ENCODE peak calls at places on chromosomes 3 and 15, in five cellular contexts. F, O, P, S and Y are unnamed samples.

GRCh38 chr3:161413127-161413854 is 42.0 kb upstream of the SPTSSB start:
- DNase-seq in F (no peak), O (no peak), P (no peak), S (no peak), Y (no peak)

GRCh38 chr15:96358795-96359190 is 28.3 kb downstream of the NR2F2 start:
- DNase-seq in F (no peak), O (peak; percentile 17), P (no peak), S (no peak), Y (no peak)

GRCh38 chr3:61894988-61895935 is 333.9 kb downstream of the PTPRG start:
- DNase-seq in F (peak; percentile 25), O (peak; percentile 64), P (peak; percentile 12), S (no peak), Y (peak; percentile 66)

GRCh38 chr15:58190419-58190818 is 52.2 kb downstream of the AQP9 start:
- DNase-seq in F (no peak), O (no peak), P (no peak), S (no peak), Y (no peak)

GRCh38 chr3:124075758-124076157 is 83.8 kb upstream of the ROPN1 start:
- DNase-seq in F (no peak), O (no peak), P (no peak), S (no peak), Y (no peak)

GRCh38 chr15:52227456-52227855 is 36.3 kb upstream of the GNB5 start:
- DNase-seq in F (peak; percentile 93), O (peak; percentile 72), P (peak; percentile 57), S (peak; percentile 88), Y (peak; percentile 92)

GRCh38 chr3:104582092-104582491 is 784.6 kb upstream of the ALCAM start:
- DNase-seq in F (no peak), O (no peak), P (no peak), S (no peak), Y (no peak)

GRCh38 chr15:77599899-77600298 is 32.8 kb downstream of the LINGO1 start:
- DNase-seq in F (peak; percentile 49), O (peak; percentile 68), P (peak; percentile 20), S (no peak), Y (peak; percentile 75)

GRCh38 chr15:27864076-27864475 is 235.0 kb downstream of the OCA2 start:
- DNase-seq in F (no peak), O (no peak), P (no peak), S (no peak), Y (no peak)

GRCh38 chr3:114809668-114810413 is 337.2 kb downstream of the ZBTB20 start:
- DNase-seq in F (no peak), O (no peak), P (peak; percentile 8), S (no peak), Y (no peak)

GRCh38 chr3:39196671-39197446 is 4.5 kb upstream of the XIRP1 start:
- DNase-seq in F (no peak), O (no peak), P (no peak), S (no peak), Y (no peak)

GRCh38 chr15:90497912-90498311 is 31.8 kb upstream of the CRTC3 start:
- DNase-seq in F (no peak), O (no peak), P (no peak), S (no peak), Y (peak; percentile 19)

GRCh38 chr3:17639257-17639656 is 103.2 kb downstream of the TBC1D5 start:
- DNase-seq in F (no peak), O (no peak), P (no peak), S (no peak), Y (no peak)

GRCh38 chr3:190877925-190878324 is 15.4 kb upstream of the GMNC start:
- DNase-seq in F (no peak), O (peak; percentile 41), P (no peak), S (no peak), Y (peak; percentile 41)

GRCh38 chr3:106257172-106257571 is 388.4 kb upstream of the CBLB start:
- DNase-seq in F (no peak), O (no peak), P (no peak), S (no peak), Y (no peak)

GRCh38 chr3:38247366-38248035 is 18.1 kb upstream of the SLC22A13 start:
- DNase-seq in F (peak; percentile 46), O (no peak), P (peak; percentile 6), S (peak; percentile 64), Y (no peak)

GRCh38 chr15:37142371-37142770 is 42.0 kb upstream of the MEIS2 start:
- DNase-seq in F (no peak), O (no peak), P (no peak), S (no peak), Y (no peak)

GRCh38 chr3:57917611-57918010 is 90.6 kb upstream of the FLNB start:
- DNase-seq in F (no peak), O (no peak), P (no peak), S (no peak), Y (no peak)

GRCh38 chr15:58427987-58428386 is 3.8 kb upstream of the LIPC start:
- DNase-seq in F (no peak), O (no peak), P (no peak), S (no peak), Y (no peak)

GRCh38 chr15:58556541-58556940 is 124.8 kb downstream of the LIPC start:
- DNase-seq in F (no peak), O (no peak), P (no peak), S (no peak), Y (no peak)

GRCh38 chr15:38512901-38513300 is 51.7 kb downstream of the RASGRP1 start:
- DNase-seq in F (no peak), O (no peak), P (no peak), S (no peak), Y (no peak)

DNA sequence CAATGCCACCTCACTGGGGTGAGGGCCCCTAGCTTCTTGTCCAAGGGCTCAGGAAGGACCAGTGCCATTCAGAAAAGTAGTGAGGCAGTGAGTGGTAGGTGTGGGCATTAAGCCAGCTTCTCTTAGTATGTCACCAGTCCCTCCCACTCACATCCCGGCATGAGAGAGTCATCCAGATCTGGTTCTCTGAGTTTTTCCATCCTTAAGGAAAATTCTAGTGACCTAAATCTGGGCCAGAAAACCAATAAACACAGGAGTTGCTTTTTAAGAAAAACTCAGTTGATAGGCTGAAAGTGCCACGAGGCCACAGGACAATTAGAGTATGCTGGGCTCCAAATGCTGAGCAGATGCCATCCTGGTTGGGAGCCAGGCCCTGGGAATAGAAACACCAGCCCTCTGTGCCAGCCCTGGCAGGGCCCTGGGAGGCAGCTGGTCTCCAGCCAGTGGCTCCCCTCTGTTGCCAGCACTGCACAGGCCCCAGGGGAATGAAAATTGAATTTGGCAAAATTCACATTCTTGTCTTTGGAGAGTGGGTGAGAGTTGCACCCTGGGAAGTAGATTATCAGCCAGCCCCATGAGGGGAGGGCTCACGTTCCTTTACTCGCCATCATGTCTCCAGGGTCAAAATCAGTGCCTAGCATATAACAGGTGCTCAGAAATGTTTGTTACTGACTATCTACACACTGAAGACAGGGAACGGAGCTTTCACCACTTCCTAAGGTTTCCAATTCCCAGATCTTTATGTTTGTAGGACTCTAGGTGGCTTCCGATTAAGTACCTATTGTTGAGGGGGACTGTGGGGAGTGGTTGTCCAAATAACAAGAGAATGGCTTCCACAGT is 52.8 kb downstream of the FAM43A start:
- DNase-seq in F (no peak), O (peak; percentile 74), P (no peak), S (no peak), Y (no peak)
- TF ChIP-seq REST in F (no peak), O (no peak), P (no peak), S (no peak), Y (no peak)

DNA sequence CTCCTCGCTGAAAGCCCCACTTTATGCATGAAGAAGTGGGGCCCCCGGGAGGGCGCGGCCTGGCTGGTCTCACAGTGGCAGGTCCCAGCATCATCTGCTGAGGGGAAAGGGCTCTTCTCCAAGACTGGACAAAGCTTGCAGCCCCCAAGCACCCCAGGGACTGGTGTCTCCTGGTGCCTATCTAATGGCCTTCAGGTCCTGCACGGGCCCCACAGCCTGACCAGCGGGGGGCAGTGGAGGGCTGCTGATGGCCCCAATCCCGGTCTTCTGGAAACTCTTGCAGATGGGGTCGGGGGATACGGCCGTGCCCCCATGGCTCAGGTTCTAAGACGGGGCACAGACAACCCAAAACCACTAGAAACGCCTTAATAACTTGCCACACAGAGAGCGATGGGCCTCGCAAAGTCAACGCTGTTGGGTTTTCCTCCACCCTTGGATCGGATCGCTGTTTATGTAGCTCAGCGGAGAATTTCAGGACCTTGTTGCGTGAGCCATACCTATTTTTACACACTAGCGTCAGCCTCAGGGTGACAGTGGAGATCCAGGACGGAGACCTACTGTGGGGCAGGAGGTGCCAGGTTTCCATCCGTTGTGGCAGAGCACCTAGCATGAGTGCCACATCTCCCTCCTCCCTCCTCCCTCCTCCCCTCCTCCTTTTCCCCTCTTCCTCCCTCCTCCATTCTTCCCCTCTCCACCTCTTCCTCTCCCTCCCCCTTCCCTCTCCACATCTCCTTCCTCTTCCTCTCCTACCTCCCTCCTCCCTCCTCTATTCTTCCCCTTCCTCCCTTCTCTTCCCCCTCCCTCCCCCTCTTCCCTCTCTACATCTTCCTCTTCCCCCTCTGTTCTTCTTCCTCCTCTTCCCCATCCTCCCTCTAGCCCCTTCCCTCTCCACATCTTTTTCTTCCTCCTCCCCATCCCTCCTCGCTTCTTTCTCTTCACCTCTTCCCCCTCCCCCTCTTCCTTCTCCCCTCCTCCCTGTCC is 79.3 kb upstream of the ALDH1L1 start:
- DNase-seq in F (no peak), O (peak; percentile 79), P (peak; percentile 29), S (peak; percentile 13), Y (peak; percentile 66)
- TF ChIP-seq REST in F (no peak), O (no peak), P (no peak), S (no peak), Y (no peak)

GRCh38 chr3:49723301-49723630 is 485 bp downstream of the GMPPB start:
- DNase-seq in F (no peak), O (peak; percentile 62), P (peak; percentile 40), S (no peak), Y (peak; percentile 69)
- TF ChIP-seq REST in F (no peak), O (no peak), P (no peak), S (no peak), Y (no peak)

DNA sequence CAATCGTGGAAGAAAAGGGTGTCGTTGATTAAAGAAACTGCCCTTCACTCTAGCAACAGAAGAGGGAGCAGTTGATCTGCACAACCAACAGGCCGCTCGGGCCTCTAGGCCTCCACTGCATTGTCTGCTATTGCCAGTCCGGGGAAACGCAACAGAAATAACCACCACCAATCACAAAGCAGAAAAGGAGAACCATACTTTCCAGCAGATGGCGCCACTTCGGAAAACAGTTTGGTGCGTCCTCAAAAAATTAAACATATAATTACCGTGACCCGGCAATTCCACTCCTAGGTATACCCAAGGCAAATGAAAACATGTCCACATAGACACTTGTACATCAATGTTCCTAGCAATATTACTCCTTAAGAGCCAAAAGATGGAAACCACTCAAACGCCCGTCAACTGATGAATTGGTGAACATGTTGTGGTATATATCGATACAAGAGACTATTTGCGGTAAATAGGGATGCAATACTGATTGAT is 154.1 kb downstream of the TJP1 start:
- DNase-seq in F (peak; percentile 86), O (peak; percentile 82), P (peak; percentile 89), S (no peak), Y (peak; percentile 96)
- TF ChIP-seq REST in F (no peak), O (no peak), P (no peak), S (no peak), Y (no peak)

DNA sequence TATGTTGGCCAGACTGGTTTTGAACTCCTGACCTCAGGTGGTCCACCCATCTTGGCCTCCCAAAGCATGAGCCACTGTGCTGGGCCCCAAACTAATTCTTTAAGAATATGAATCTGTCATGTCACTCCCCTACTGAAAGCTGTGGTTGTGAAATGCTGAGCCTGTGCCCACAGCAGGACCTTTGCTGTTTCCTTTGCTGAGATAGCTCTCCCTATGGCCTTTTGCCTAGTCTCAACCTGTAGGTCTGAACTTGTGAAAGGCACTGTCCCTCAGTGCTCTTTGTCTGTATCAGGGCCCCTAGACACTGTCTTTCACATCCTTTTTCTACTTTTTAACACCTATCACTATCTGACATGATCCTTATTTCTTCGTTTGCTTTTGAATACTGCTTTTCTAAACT is 62.7 kb upstream of the CCR4 start:
- DNase-seq in F (no peak), O (no peak), P (no peak), S (no peak), Y (no peak)
- TF ChIP-seq REST in F (no peak), O (no peak), P (no peak), S (no peak), Y (no peak)